ENCODE peak calls at places on chromosome 5, in five cellular contexts. U is ovary, C is body of pancreas, P is A549, I is suprapubic skin. O is an unnamed sample.

GRCh38 chr5:65075623-65076250 is 307.0 kb downstream of the CWC27 start:
- DNase-seq in U (no peak), C (no peak), P (no peak), I (no peak), O (no peak)

GRCh38 chr5:44997506-44997905 is 188.8 kb downstream of the MRPS30 start:
- DNase-seq in U (no peak), C (no peak), P (no peak), I (no peak), O (no peak)

GRCh38 chr5:43336159-43336558 is 22.9 kb upstream of the HMGCS1 start:
- DNase-seq in U (no peak), C (no peak), P (peak), I (no peak), O (no peak)

GRCh38 chr5:178769617-178770290 is 39.3 kb upstream of the ZNF354A start:
- DNase-seq in U (no peak), C (peak), P (no peak), I (peak), O (no peak)

GRCh38 chr5:158120760-158121159 is 261.8 kb upstream of the CLINT1 start:
- DNase-seq in U (no peak), C (no peak), P (no peak), I (no peak), O (no peak)

GRCh38 chr5:89255845-89256463 is 373.0 kb upstream of the MEF2C start:
- DNase-seq in U (no peak), C (no peak), P (peak), I (no peak), O (no peak)

GRCh38 chr5:97243352-97243751 is 60.3 kb upstream of the RIOK2 start:
- DNase-seq in U (no peak), C (no peak), P (no peak), I (no peak), O (no peak)

GRCh38 chr5:73039082-73039481 is 81.3 kb upstream of the TMEM171 start:
- DNase-seq in U (no peak), C (no peak), P (no peak), I (no peak), O (no peak)

GRCh38 chr5:102974177-102974576 is 145.8 kb downstream of the GIN1 start:
- DNase-seq in U (no peak), C (no peak), P (no peak), I (no peak), O (no peak)

GRCh38 chr5:136769093-136769492 is 403.7 kb upstream of the TRPC7 start:
- DNase-seq in U (no peak), C (no peak), P (no peak), I (no peak), O (no peak)

GRCh38 chr5:68033029-68033428 is 182.5 kb upstream of the PIK3R1 start:
- DNase-seq in U (no peak), C (no peak), P (no peak), I (no peak), O (peak)

GRCh38 chr5:40273936-40274335 is 405.8 kb upstream of the PTGER4 start:
- DNase-seq in U (no peak), C (no peak), P (no peak), I (no peak), O (no peak)

DNA sequence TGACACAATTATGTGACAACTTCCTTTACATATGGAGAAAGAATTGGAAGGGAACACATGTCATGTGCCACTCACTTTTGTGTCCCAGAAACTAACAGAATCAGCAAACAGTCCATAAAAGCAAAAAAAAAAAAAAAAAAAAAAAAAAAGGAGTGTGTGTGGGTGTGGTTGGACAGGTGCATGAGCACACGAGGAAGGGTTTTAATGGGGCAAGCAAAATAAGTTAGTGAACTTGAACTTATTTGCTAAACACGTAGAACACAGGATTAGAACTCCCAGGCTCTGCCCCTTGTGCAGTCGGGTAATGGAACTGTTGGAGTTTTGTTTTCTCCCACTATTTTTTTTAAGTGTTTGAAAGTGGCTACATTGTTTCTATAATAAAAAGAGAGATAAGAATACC is 74.8 kb upstream of the PJA2 start:
- DNase-seq in U (no peak), C (no peak), P (no peak), I (no peak), O (no peak)
- TF ChIP-seq CTCF in U (no peak), C (no peak), P (no peak), I (no peak), O (no peak)

DNA sequence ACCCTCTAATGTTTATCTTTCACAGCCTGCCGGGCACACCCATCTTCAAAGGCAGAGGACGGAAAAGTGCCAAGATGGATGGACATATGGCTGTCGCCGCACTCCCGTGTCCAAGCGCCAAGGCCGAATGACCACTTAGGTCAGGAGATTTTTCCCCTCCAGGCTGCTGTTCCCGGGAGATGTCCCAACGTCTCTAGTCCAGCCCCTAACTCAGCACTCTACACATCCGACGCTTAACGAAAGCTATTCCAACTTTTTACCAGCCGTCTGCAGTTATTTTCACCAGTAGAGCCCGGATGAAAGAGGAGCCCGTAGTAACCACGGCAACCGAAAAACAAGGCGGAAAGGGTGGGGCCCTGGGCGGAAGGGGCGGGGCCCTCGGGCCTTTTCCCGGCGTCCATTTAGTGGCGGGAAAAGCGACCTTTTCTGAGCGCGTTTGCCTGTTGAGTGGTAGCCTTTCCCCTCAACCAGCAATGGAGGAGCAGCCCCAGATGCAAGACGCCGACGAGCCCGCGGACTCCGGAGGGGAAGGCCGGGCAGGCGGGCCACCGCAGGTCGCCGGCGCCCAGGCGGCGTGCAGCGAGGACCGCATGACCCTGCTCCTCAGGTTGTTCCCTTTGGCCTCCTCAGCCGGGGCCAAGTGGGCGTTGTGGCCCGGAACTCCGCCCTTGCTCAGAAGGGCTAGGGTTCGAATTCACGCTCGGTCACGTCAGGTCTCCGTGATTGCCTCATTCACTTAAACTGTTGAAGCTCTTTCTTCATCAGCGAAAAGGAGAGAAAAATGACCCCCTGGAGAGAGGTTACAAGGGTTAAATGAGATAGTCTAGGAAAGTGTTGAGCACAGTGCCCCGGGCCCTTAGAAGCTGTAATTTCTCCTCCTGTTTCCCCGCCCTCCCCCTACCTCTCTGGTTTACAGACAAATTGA is at the start of gene CENPH:
- DNase-seq in U (peak), C (peak), P (peak), I (peak), O (peak)
- TF ChIP-seq POLR2A in U (peak), C (peak), P (peak), I (no peak), O (no peak)

GRCh38 chr5:164345853-164346252 is 840.4 kb downstream of the MAT2B start:
- DNase-seq in U (no peak), C (no peak), P (no peak), I (no peak), O (no peak)

GRCh38 chr5:164336906-164337305 is 831.5 kb downstream of the MAT2B start:
- DNase-seq in U (no peak), C (no peak), P (no peak), I (no peak), O (no peak)

GRCh38 chr5:164345173-164345572 is 839.8 kb downstream of the MAT2B start:
- DNase-seq in U (no peak), C (peak), P (no peak), I (no peak), O (no peak)

GRCh38 chr5:164336276-164336675 is 830.9 kb downstream of the MAT2B start:
- DNase-seq in U (no peak), C (no peak), P (no peak), I (no peak), O (no peak)

GRCh38 chr5:164341056-164341619 is 835.7 kb downstream of the MAT2B start:
- DNase-seq in U (no peak), C (no peak), P (no peak), I (no peak), O (no peak)
- TF ChIP-seq CTCF in U (no peak), C (no peak), P (no peak), I (no peak), O (no peak)

GRCh38 chr5:134904621-134905245 is at the start of gene PCBD2:
- DNase-seq in U (peak), C (peak), P (peak), I (peak), O (peak)
- TF ChIP-seq POLR2A in U (no peak), C (peak), P (peak), I (no peak), O (peak)

GRCh38 chr5:108259306-108259705 is 122.6 kb downstream of the FBXL17 start:
- DNase-seq in U (no peak), C (peak), P (no peak), I (no peak), O (no peak)

GRCh38 chr5:108263338-108263737 is 118.6 kb downstream of the FBXL17 start:
- DNase-seq in U (no peak), C (no peak), P (no peak), I (no peak), O (no peak)

GRCh38 chr5:108258001-108258400 is 123.9 kb downstream of the FBXL17 start:
- DNase-seq in U (no peak), C (no peak), P (no peak), I (no peak), O (no peak)

GRCh38 chr5:108260105-108260857 is 121.6 kb downstream of the FBXL17 start:
- DNase-seq in U (peak), C (peak), P (peak), I (no peak), O (peak)

GRCh38 chr5:108260858-108261170 is 121.1 kb downstream of the FBXL17 start:
- DNase-seq in U (no peak), C (no peak), P (no peak), I (no peak), O (no peak)
- TF ChIP-seq CTCF in U (no peak), C (no peak), P (no peak), I (no peak), O (no peak)

DNA sequence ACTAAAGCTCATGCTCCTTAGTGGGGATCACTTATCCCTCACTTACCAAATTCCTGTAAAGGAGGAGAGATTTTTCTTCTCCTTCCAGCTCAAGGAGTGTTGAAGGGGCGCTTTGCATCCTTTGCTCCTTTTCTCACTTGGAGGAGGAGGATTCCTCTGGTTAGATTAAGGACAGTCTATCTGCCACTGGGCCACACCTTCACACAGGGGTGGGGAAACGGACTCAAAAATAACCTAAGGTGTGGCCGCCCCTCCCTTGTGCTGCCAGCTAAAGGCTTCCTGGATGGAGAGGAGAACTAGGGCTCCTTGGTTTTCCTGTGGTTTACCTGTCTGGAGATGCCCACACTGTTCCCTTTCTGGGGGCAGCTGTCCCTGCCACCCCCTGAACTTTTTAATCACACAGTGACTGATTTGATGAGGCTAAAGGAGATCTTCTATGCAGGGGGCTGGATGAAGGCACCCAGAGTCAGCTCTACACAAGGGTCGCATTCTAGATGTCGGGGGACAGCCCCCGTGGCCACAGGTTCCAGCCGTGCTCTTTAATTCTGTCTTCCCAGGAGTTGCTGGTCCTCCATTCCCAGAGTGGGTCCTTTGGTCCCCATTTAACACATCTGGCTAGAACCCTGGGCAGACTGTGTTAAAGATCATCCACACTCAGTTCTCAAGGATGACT is 14.4 kb downstream of the GLRX start:
- DNase-seq in U (no peak), C (no peak), P (no peak), I (no peak), O (no peak)
- TF ChIP-seq POLR2A in U (no peak), C (no peak), P (no peak), I (no peak), O (no peak)

O was measured in prostate gland.